ENCODE peak calls at places on chromosomes 12 and 14, in seven cellular contexts. Z, Y, C, L, G, D and E are unnamed samples.

GRCh38 chr12:101642115-101643067 is 47.6 kb downstream of the MYBPC1 start:
- DNase-seq in Z (peak; percentile 67), Y (no peak), L (no peak), D (peak; percentile 23), C (peak; percentile 54), G (no peak), E (peak; percentile 82)

GRCh38 chr12:47277071-47277408 is 197.3 kb upstream of the AMIGO2 start:
- DNase-seq in Y (peak; percentile 79), L (no peak), C (no peak), D (no peak), G (no peak), Z (peak; percentile 55), E (no peak)

GRCh38 chr14:61925043-61925442 is 162.8 kb downstream of the SNAPC1 start:
- DNase-seq in Z (no peak), D (no peak), L (peak; percentile 18), G (no peak), Y (no peak), C (no peak), E (no peak)

GRCh38 chr12:89947437-89948265 is 239.0 kb upstream of the ATP2B1 start:
- DNase-seq in G (no peak), Z (no peak), L (no peak), Y (no peak), D (no peak), C (no peak), E (no peak)

GRCh38 chr12:108610856-108611605 is 13.1 kb upstream of the TMEM119 start:
- DNase-seq in Y (no peak), D (no peak), C (no peak), G (no peak), L (no peak), Z (no peak), E (no peak)

GRCh38 chr12:1612196-1612595 is 16.8 kb upstream of the WNT5B start:
- DNase-seq in L (no peak), Z (no peak), C (no peak), G (no peak), Y (no peak), D (no peak), E (no peak)

GRCh38 chr12:110555509-110556406 is 27.4 kb downstream of the PPTC7 start:
- DNase-seq in C (no peak), Z (no peak), L (no peak), D (no peak), Y (no peak), G (no peak), E (no peak)

GRCh38 chr14:69259531-69260245 is at the start of gene GALNT16:
- DNase-seq in G (peak; percentile 44), Z (peak; percentile 38), L (no peak), D (peak; percentile 18), Y (no peak), C (no peak), E (peak; percentile 91)

GRCh38 chr12:112163056-112163455 is 37.7 kb downstream of the TRAFD1 start:
- DNase-seq in L (no peak), C (no peak), G (no peak), Y (peak; percentile 63), Z (no peak), D (no peak), E (no peak)

GRCh38 chr14:39988939-39989338 is 556.7 kb upstream of the FBXO33 start:
- DNase-seq in Z (no peak), Y (no peak), C (no peak), D (no peak), G (no peak), L (peak; percentile 43), E (no peak)

GRCh38 chr12:18343708-18344107 is 82.4 kb downstream of the PIK3C2G start:
- DNase-seq in G (no peak), D (no peak), C (no peak), L (no peak), Y (no peak), Z (no peak), E (no peak)

GRCh38 chr14:29236848-29237247 is 470.3 kb downstream of the FOXG1 start:
- DNase-seq in Y (no peak), D (no peak), G (no peak), L (no peak), C (no peak), Z (no peak), E (no peak)

GRCh38 chr12:81615031-81615430 is 144.1 kb downstream of the PPFIA2 start:
- DNase-seq in D (no peak), Y (no peak), G (no peak), L (no peak), C (no peak), Z (no peak), E (no peak)

GRCh38 chr12:123363385-123363742 is 1.3 kb downstream of the SBNO1 start:
- DNase-seq in C (no peak), L (no peak), Y (no peak), D (no peak), G (peak; percentile 22), Z (no peak), E (no peak)
- TF ChIP-seq POLR2AphosphoS5 in C (no peak), L (no peak), Y (no peak), D (no peak), G (no peak), Z (no peak), E (no peak)

DNA sequence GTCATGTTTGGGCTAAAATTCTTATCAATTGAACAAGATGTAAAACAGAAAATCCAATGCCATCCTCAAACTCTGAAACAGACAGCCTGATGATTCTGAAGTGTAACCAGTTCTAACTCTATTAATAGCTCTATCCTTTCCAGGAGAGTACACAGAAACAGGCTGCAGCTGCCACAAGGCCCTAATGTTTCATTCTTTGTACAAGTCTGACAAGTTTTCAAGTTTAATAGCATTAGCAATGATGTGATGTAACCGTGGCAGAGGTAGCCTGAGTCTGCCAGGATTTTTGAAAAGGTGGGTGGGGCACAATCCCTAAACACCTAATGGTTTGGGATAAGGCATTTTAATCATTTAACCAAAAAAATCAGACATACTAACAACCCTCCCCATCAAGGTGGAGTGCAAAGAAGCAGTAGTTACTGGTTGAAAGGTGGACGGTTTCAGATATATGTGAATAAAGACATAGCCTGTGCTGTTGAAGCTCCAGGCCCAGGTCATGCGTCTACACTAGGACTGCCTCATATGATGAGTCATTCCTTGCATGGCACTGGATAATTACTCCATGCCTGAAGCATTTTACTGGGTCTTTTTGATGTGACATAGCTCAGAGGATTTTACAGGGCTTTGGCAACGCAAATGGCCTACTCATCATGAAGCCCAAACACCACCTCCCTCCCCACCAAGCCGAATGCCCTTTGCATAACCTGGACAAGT is 145.1 kb upstream of the GRIP1 start:
- DNase-seq in Y (no peak), L (no peak), D (no peak), Z (no peak), G (no peak), C (no peak), E (no peak)
- TF ChIP-seq POLR2AphosphoS5 in Y (no peak), L (no peak), D (no peak), Z (no peak), G (no peak), C (no peak), E (no peak)

GRCh38 chr14:52044791-52045522 is 23.9 kb downstream of the NID2 start:
- DNase-seq in D (no peak), G (no peak), L (no peak), Y (peak; percentile 80), Z (no peak), C (no peak), E (no peak)
- TF ChIP-seq POLR2AphosphoS5 in D (no peak), G (no peak), L (no peak), Y (peak; percentile 67), Z (peak; percentile 25), C (no peak), E (no peak)

DNA sequence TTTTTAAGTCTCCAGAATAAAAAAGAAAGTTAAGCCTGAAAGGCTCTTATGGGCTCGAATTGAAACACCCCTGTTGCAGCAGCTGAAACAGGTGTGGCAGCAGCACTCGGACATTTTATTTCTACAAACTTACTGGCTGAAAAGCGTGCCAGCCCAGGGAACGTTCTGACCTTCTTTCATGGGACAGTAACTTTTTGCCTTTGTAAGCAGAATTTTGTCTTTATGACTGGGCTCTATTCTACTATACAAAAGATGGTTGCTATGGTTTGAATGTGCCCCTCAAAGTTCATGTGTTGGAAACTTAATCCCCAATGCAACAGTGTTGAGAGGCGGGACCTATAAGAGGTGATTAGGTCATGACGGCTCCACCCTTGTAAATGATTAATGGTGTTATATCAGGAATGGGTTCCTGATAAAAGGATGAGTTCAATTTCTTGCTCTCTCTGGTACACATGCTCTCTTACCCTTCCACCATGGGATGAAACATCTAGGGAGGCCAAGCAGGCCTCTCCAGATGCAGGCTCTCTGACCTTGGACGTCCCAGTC is 52.7 kb downstream of the PELI2 start:
- DNase-seq in D (no peak), Y (no peak), Z (no peak), C (no peak), G (no peak), L (no peak), E (no peak)
- TF ChIP-seq POLR2AphosphoS5 in D (no peak), Y (no peak), Z (no peak), C (no peak), G (no peak), L (no peak), E (no peak)

GRCh38 chr14:51521764-51522163 is 129.9 kb upstream of the FRMD6 start:
- DNase-seq in L (no peak), C (no peak), Z (no peak), G (no peak), Y (no peak), D (no peak), E (no peak)
- TF ChIP-seq POLR2AphosphoS5 in L (no peak), C (no peak), Z (no peak), G (no peak), Y (no peak), D (no peak), E (no peak)

GRCh38 chr14:89308232-89308959 is 108.6 kb downstream of the FOXN3 start:
- DNase-seq in Z (no peak), G (no peak), D (no peak), C (no peak), Y (no peak), L (no peak), E (no peak)
- TF ChIP-seq POLR2AphosphoS5 in Z (no peak), G (no peak), D (no peak), C (peak; percentile 15), Y (no peak), L (no peak), E (no peak)